ENCODE peak calls at places on chromosomes 2 and 18, in six cellular contexts. S, W, I, Z, C and V are unnamed samples.

GRCh38 chr2:61832183-61832841 is 21.5 kb downstream of the FAM161A start:
- DNase-seq in S (no peak), W (no peak), I (no peak), Z (no peak), C (no peak), V (no peak)

GRCh38 chr2:240250150-240250984 is 109.9 kb upstream of the OTOS start:
- DNase-seq in S (no peak), W (no peak), I (no peak), Z (no peak), C (no peak), V (no peak)

GRCh38 chr2:233828546-233829192 is 25.7 kb downstream of the HJURP start:
- DNase-seq in S (no peak), W (no peak), I (no peak), Z (no peak), C (no peak), V (no peak)

GRCh38 chr2:216742411-216742810 is 47.1 kb upstream of the IGFBP5 start:
- DNase-seq in S (no peak), W (no peak), I (no peak), Z (no peak), C (no peak), V (no peak)

GRCh38 chr2:202653890-202654289 is 19.1 kb downstream of the FAM117B start:
- DNase-seq in S (no peak), W (no peak), I (no peak), Z (no peak), C (no peak), V (no peak)

GRCh38 chr2:176642074-176642473 is 372.8 kb downstream of the MTX2 start:
- DNase-seq in S (peak; percentile 41), W (no peak), I (peak; percentile 86), Z (no peak), C (no peak), V (no peak)

GRCh38 chr2:85736456-85737355 is 17.1 kb upstream of the ATOH8 start:
- DNase-seq in S (no peak), W (no peak), I (peak; percentile 55), Z (no peak), C (no peak), V (no peak)

GRCh38 chr2:96951125-96951654 is 35.2 kb downstream of the FAM178B start:
- DNase-seq in S (peak; percentile 85), W (peak; percentile 61), I (peak; percentile 61), Z (peak; percentile 91), C (peak; percentile 93), V (peak; percentile 75)

GRCh38 chr2:150903461-150903860 is 358.2 kb downstream of the RBM43 start:
- DNase-seq in S (peak; percentile 29), W (no peak), I (peak; percentile 58), Z (no peak), C (no peak), V (no peak)

GRCh38 chr2:110099036-110099420 is 16.6 kb downstream of the MALL start:
- DNase-seq in S (no peak), W (no peak), I (no peak), Z (no peak), C (no peak), V (no peak)

GRCh38 chr2:211093743-211094303 is 537.4 kb downstream of the CPS1 start:
- DNase-seq in S (peak; percentile 63), W (peak; percentile 51), I (peak; percentile 8), Z (no peak), C (peak; percentile 38), V (peak; percentile 16)

GRCh38 chr2:45342-46130 is 769 bp downstream of the FAM110C start:
- DNase-seq in S (peak; percentile 24), W (no peak), I (no peak), Z (peak; percentile 25), C (peak; percentile 37), V (no peak)

GRCh38 chr18:61664413-61665084 is 228.3 kb downstream of the RNF152 start:
- DNase-seq in S (no peak), W (no peak), I (no peak), Z (no peak), C (no peak), V (no peak)

GRCh38 chr2:65411056-65411795 is 21.2 kb downstream of the SPRED2 start:
- DNase-seq in S (peak; percentile 77), W (no peak), I (no peak), Z (no peak), C (no peak), V (no peak)

GRCh38 chr2:46836295-46837111 is 79.1 kb downstream of the MCFD2 start:
- DNase-seq in S (peak; percentile 55), W (no peak), I (peak; percentile 55), Z (no peak), C (no peak), V (no peak)

GRCh38 chr2:160085662-160086061 is 23.2 kb upstream of the PLA2R1 start:
- DNase-seq in S (no peak), W (peak; percentile 21), I (no peak), Z (no peak), C (peak; percentile 7), V (peak; percentile 20)

GRCh38 chr2:52036036-52036435 is 1004.1 kb upstream of the NRXN1 start:
- DNase-seq in S (peak; percentile 66), W (no peak), I (no peak), Z (no peak), C (no peak), V (no peak)

GRCh38 chr2:83069724-83070123 is 1389.4 kb downstream of the SUCLG1 start:
- DNase-seq in S (peak; percentile 33), W (no peak), I (peak; percentile 5), Z (no peak), C (no peak), V (no peak)

GRCh38 chr2:30234180-30234971 is 3.0 kb downstream of the LBH start:
- DNase-seq in S (peak; percentile 94), W (no peak), I (peak; percentile 97), Z (peak; percentile 58), C (peak; percentile 52), V (no peak)
- TF ChIP-seq EZH2phosphoT487 in S (no peak), W (no peak), I (no peak), Z (no peak), C (no peak), V (no peak)

DNA sequence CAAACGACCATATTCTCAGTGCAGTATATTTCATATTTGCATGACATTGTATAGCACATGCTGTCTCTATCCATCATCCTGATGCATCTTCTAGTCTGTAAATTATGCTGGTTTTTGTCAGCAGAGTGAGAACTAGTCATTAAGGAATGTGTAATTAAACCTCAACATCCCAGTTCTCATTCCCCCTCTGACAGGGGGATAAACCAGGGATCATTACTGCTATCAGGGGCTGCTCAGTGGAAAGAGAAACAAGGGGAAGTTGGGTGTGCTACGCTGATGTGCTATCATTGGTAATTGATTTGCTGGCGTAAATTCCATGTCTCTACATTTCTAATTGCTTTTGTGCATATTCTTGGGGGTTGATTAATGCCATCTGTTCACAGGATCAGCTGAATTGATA is 7.7 kb downstream of the CNTNAP5 start:
- DNase-seq in S (no peak), W (no peak), I (no peak), Z (no peak), C (no peak), V (no peak)
- TF ChIP-seq EZH2phosphoT487 in S (no peak), W (no peak), I (no peak), Z (no peak), C (no peak), V (no peak)

GRCh38 chr18:32049393-32050161 is 31.0 kb downstream of the RNF125 start:
- DNase-seq in S (peak; percentile 37), W (no peak), I (peak; percentile 20), Z (no peak), C (no peak), V (peak; percentile 22)
- TF ChIP-seq EZH2phosphoT487 in S (no peak), W (no peak), I (no peak), Z (no peak), C (no peak), V (no peak)

GRCh38 chr2:236783417-236784020 is 213.9 kb downstream of the ACKR3 start:
- DNase-seq in S (no peak), W (no peak), I (no peak), Z (no peak), C (no peak), V (no peak)

GRCh38 chr2:236785611-236786057 is 216.0 kb downstream of the ACKR3 start:
- DNase-seq in S (no peak), W (no peak), I (peak; percentile 51), Z (no peak), C (no peak), V (no peak)

GRCh38 chr2:236782938-236783337 is 213.3 kb downstream of the ACKR3 start:
- DNase-seq in S (no peak), W (no peak), I (peak; percentile 64), Z (no peak), C (no peak), V (no peak)

GRCh38 chr2:236786786-236787185 is 217.2 kb downstream of the ACKR3 start:
- DNase-seq in S (no peak), W (no peak), I (no peak), Z (no peak), C (no peak), V (no peak)

GRCh38 chr2:236781933-236782788 is 212.5 kb downstream of the ACKR3 start:
- DNase-seq in S (no peak), W (no peak), I (peak; percentile 8), Z (peak; percentile 39), C (no peak), V (no peak)
- TF ChIP-seq EZH2phosphoT487 in S (no peak), W (no peak), I (no peak), Z (no peak), C (no peak), V (no peak)

DNA sequence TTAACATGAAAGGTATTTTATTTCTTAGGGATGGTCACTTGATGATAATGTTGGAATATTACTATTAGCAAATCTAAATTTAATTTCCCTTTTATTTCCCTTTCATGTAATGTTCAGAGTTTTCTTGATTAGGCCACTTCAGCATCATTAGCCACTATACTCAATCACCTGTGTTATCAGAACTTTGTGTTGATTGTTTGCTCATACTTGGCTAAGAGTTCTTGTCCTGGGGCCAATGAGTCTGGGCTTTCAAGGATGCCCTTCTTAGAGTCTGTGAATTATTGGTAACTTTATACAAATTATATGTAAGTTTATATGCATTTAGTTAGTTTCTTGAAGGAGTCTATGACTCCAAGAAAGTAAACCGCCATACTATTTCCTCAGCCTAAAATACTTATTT is 408.0 kb upstream of the DDX18 start:
- DNase-seq in S (no peak), W (no peak), I (no peak), Z (no peak), C (no peak), V (no peak)
- TF ChIP-seq EZH2phosphoT487 in S (no peak), W (no peak), I (no peak), Z (no peak), C (no peak), V (no peak)